ENCODE peak calls at places on chromosome 7, in six cellular contexts. C, Q, A, K, I and M are unnamed samples.

GRCh38 chr7:134836447-134836846 is 57.0 kb downstream of the CALD1 start:
- DNase-seq in K (peak; percentile 99), A (no peak), I (no peak), Q (no peak), C (no peak), M (no peak)

GRCh38 chr7:103887853-103888602 is 101.4 kb downstream of the RELN start:
- DNase-seq in Q (no peak), A (no peak), I (no peak), K (peak; percentile 24), C (no peak), M (no peak)

GRCh38 chr7:26696161-26696560 is 168.2 kb downstream of the SKAP2 start:
- DNase-seq in Q (no peak), I (no peak), K (peak; percentile 21), A (no peak), C (no peak), M (no peak)

GRCh38 chr7:95609277-95609971 is 13.1 kb upstream of the PDK4 start:
- DNase-seq in A (no peak), C (no peak), K (peak; percentile 59), Q (no peak), I (no peak), M (peak; percentile 52)

GRCh38 chr7:87414400-87415188 is 60.9 kb downstream of the ABCB4 start:
- DNase-seq in I (no peak), C (peak; percentile 51), Q (no peak), K (peak; percentile 26), A (peak; percentile 11), M (no peak)

GRCh38 chr7:31710171-31710570 is 23.2 kb downstream of the PPP1R17 start:
- DNase-seq in K (no peak), C (no peak), A (no peak), Q (no peak), I (no peak), M (no peak)

GRCh38 chr7:115754226-115754625 is 276.3 kb downstream of the TFEC start:
- DNase-seq in C (no peak), K (no peak), A (no peak), Q (no peak), I (no peak), M (no peak)

GRCh38 chr7:1674161-1675035 is 4.3 kb downstream of the ELFN1 start:
- DNase-seq in C (no peak), Q (peak; percentile 78), K (no peak), A (no peak), I (peak; percentile 6), M (no peak)

GRCh38 chr7:42224391-42225003 is 12.5 kb downstream of the GLI3 start:
- DNase-seq in A (no peak), Q (no peak), K (no peak), I (no peak), C (no peak), M (no peak)

GRCh38 chr7:140308060-140308459 is 90.3 kb downstream of the SLC37A3 start:
- DNase-seq in C (no peak), I (no peak), K (no peak), Q (peak; percentile 20), A (no peak), M (no peak)

GRCh38 chr7:37448057-37448636 is 517 bp downstream of the ELMO1 start:
- DNase-seq in Q (no peak), I (peak; percentile 43), C (no peak), A (no peak), K (no peak), M (no peak)

GRCh38 chr7:121954803-121955202 is 81.8 kb downstream of the PTPRZ1 start:
- DNase-seq in C (no peak), I (no peak), Q (no peak), A (peak; percentile 68), K (peak; percentile 73), M (peak; percentile 72)

GRCh38 chr7:101435461-101436225 is 73.0 kb downstream of the COL26A1 start:
- DNase-seq in K (no peak), C (no peak), A (no peak), I (no peak), Q (no peak), M (no peak)

GRCh38 chr7:159068893-159069448 is 75.7 kb downstream of the VIPR2 start:
- DNase-seq in C (no peak), Q (peak; percentile 60), A (no peak), I (no peak), K (no peak), M (no peak)

DNA sequence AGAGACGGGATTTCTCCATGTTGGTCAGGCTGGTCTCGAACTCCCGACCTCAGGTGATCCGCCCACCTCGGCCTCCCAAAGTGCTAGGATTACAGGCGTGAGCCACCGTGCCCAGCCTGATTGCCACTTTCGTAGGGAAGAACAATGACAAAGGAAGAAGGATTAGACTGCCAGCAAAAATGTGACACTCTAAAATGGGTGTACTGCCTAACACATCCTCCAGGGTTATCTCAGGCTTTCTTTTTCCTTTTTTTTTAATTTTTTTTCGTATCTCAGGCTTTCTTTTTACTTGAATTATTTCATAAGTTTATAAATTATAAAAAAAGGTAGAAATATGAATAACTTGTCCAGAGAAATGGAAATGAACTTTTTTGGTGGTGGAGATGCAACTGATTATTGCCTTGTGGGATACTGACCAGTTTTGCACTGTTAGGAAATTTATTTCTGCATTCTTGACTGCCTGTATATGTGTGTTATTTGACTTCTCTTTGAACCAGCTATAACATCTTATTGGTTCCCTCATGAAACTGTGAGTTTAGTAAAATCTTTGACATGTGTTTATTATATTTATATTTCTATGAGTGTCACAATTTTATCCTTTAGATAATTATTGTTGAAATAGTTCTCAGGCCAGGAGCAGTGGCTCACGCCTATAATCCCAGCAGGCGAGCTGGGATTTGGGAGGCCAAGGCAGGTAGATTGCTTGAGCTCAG is 56.8 kb downstream of the XRCC2 start:
- DNase-seq in A (no peak), K (no peak), Q (no peak), C (no peak), I (no peak), M (no peak)
- TF ChIP-seq CTCF in A (no peak), K (no peak), Q (no peak), C (no peak), I (no peak), M (no peak)

GRCh38 chr7:5396542-5396941 is 27.1 kb downstream of the TNRC18 start:
- DNase-seq in K (no peak), I (no peak), A (peak; percentile 77), C (no peak), Q (no peak), M (peak; percentile 80)
- TF ChIP-seq CTCF in K (no peak), I (no peak), A (peak; percentile 52), C (no peak), Q (no peak), M (peak; percentile 69)

GRCh38 chr7:5406957-5407930 is 16.4 kb downstream of the TNRC18 start:
- DNase-seq in K (no peak), C (no peak), Q (no peak), I (no peak), A (no peak), M (no peak)
- TF ChIP-seq CTCF in K (no peak), C (no peak), Q (no peak), I (no peak), A (no peak), M (no peak)

DNA sequence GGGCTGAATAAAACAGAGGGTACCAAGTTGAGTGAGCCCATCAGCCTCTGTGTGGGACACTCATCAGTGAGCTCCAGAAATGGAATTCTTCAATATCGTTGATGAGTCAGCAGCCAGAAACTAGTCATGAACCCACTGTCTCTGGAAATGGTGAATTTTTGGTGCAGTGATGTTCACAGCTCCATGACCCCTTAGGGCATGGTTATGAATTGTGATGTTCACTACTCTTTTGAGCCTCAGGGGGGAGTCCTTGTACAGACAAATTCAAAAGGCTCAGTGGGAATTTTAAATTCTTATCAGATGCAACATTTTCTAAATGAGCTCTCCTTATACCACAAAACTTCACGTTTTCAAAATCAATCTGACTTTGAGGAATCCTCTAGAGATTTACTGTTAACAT is 335.7 kb downstream of the PHTF2 start:
- DNase-seq in I (no peak), A (peak; percentile 55), Q (no peak), K (peak; percentile 69), C (peak; percentile 48), M (peak; percentile 44)
- TF ChIP-seq CTCF in I (peak; percentile 57), A (peak; percentile 50), Q (no peak), K (peak; percentile 50), C (peak; percentile 63), M (peak; percentile 29)

DNA sequence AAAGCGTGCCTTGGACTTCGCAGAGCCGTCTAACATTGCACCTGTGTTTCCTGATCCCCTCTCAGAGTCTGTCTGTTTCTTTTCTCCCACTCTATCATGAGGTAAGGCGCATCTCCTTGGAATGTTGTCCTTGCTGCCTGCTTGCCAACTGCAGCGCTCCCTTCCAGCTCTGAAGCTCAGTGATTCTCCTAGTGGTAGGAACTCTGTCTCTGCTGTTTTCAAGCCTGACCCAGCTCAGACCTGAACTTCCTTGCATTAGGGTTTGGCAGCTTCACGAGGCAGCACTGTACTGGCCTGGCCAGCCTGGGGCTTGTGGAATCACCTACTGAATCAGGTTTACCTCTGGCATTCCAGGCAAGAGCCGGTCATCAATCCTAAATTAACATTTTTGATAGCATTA is 123.9 kb downstream of the CREB5 start:
- DNase-seq in Q (no peak), K (peak; percentile 34), I (no peak), A (peak; percentile 50), C (no peak), M (peak; percentile 51)
- TF ChIP-seq CTCF in Q (no peak), K (peak; percentile 45), I (peak; percentile 52), A (peak; percentile 64), C (peak; percentile 8), M (peak; percentile 38)

GRCh38 chr7:157476201-157476600 is 139.4 kb downstream of the DNAJB6 start:
- DNase-seq in K (no peak), C (no peak), Q (no peak), A (no peak), I (no peak), M (no peak)

GRCh38 chr7:157475095-157475494 is 138.3 kb downstream of the DNAJB6 start:
- DNase-seq in K (no peak), A (no peak), I (no peak), Q (no peak), C (no peak), M (no peak)

GRCh38 chr7:157473051-157473569 is 136.3 kb downstream of the DNAJB6 start:
- DNase-seq in K (no peak), I (no peak), Q (no peak), C (no peak), A (no peak), M (no peak)

GRCh38 chr7:157475601-157476000 is 138.8 kb downstream of the DNAJB6 start:
- DNase-seq in C (no peak), K (no peak), A (no peak), I (no peak), Q (peak; percentile 54), M (no peak)

GRCh38 chr7:157474685-157475084 is 137.9 kb downstream of the DNAJB6 start:
- DNase-seq in A (no peak), K (peak; percentile 10), C (no peak), I (no peak), Q (peak; percentile 49), M (peak; percentile 13)
- TF ChIP-seq CTCF in A (no peak), K (peak; percentile 20), C (peak; percentile 2), I (peak; percentile 46), Q (no peak), M (no peak)

DNA sequence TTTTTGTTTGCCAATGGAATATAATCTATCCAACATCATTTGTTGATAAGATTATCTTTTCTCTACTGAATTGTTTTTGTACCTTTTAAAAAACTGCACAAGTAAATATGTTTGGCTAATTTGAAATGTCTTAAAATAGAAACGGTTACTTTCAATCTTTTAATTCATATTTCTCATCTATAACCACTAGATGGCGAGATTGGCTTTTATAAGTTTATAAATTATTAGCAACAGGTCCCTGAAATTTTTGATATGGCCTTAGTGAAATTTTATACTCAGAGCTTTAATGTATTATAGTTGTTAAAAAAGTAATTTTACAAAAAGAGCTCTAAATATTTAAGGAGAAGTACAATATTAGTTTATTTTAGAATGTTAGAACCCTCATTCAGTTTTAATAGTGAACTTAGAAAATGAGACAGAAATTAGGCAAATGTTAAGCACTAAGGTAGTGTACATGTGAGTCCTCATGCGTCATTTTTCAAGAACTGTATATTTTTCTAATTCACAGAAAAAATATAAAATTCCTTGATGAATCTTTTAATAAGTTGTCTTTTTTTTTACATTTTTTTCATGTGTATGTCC is 592.5 kb downstream of the ARL4A start:
- DNase-seq in Q (no peak), C (no peak), A (peak; percentile 33), I (no peak), K (peak; percentile 63), M (peak; percentile 44)
- TF ChIP-seq CTCF in Q (no peak), C (no peak), A (peak; percentile 10), I (peak; percentile 67), K (peak; percentile 18), M (peak; percentile 33)